ENCODE peak calls at places on chromosomes 12 and 14, in four cellular contexts. One of them, this sample, is unnamed.

GRCh38 chr12:11765421-11765816 is 115.9 kb downstream of the ETV6 start:
- DNase-seq in fibroblast of pulmonary artery: no peak
- DNase-seq in suprapubic skin: no peak
- DNase-seq in tibial nerve: no peak
- DNase-seq in this sample: no peak

GRCh38 chr14:61368061-61368710 is 46.8 kb downstream of the PRKCH start:
- DNase-seq in fibroblast of pulmonary artery: no peak
- DNase-seq in suprapubic skin: no peak
- DNase-seq in tibial nerve: no peak
- DNase-seq in this sample: no peak

GRCh38 chr12:109632299-109632698 is 58.7 kb downstream of the MVK start:
- DNase-seq in fibroblast of pulmonary artery: no peak
- DNase-seq in suprapubic skin: no peak
- DNase-seq in tibial nerve: no peak
- DNase-seq in this sample: no peak

GRCh38 chr12:19794116-19794515 is 354.8 kb downstream of the AEBP2 start:
- DNase-seq in fibroblast of pulmonary artery: no peak
- DNase-seq in suprapubic skin: no peak
- DNase-seq in tibial nerve: no peak
- DNase-seq in this sample: no peak

GRCh38 chr14:49692895-49693737 is at the start of gene KLHDC1:
- DNase-seq in fibroblast of pulmonary artery: peak; percentile 79
- DNase-seq in suprapubic skin: peak; percentile 90
- DNase-seq in tibial nerve: peak; percentile 75
- DNase-seq in this sample: no peak

GRCh38 chr12:76020281-76020680 is 11.3 kb downstream of the PHLDA1 start:
- DNase-seq in fibroblast of pulmonary artery: peak; percentile 72
- DNase-seq in suprapubic skin: peak; percentile 70
- DNase-seq in tibial nerve: no peak
- DNase-seq in this sample: no peak

GRCh38 chr12:22982635-22983034 is 357.7 kb downstream of the ETNK1 start:
- DNase-seq in fibroblast of pulmonary artery: no peak
- DNase-seq in suprapubic skin: no peak
- DNase-seq in tibial nerve: no peak
- DNase-seq in this sample: no peak

GRCh38 chr12:85156569-85156968 is 120.4 kb downstream of the LRRIQ1 start:
- DNase-seq in fibroblast of pulmonary artery: no peak
- DNase-seq in suprapubic skin: no peak
- DNase-seq in tibial nerve: no peak
- DNase-seq in this sample: no peak

GRCh38 chr12:58513866-58514265 is 406.4 kb downstream of the LRIG3 start:
- DNase-seq in fibroblast of pulmonary artery: no peak
- DNase-seq in suprapubic skin: no peak
- DNase-seq in tibial nerve: no peak
- DNase-seq in this sample: no peak

GRCh38 chr14:71932229-71932951 is at the start of gene RGS6:
- DNase-seq in fibroblast of pulmonary artery: peak; percentile 6
- DNase-seq in suprapubic skin: no peak
- DNase-seq in tibial nerve: no peak
- DNase-seq in this sample: no peak

GRCh38 chr14:90697577-90698206 is 118.5 kb downstream of the TTC7B start:
- DNase-seq in fibroblast of pulmonary artery: peak; percentile 83
- DNase-seq in suprapubic skin: peak; percentile 89
- DNase-seq in tibial nerve: peak; percentile 87
- DNase-seq in this sample: peak; percentile 55

DNA sequence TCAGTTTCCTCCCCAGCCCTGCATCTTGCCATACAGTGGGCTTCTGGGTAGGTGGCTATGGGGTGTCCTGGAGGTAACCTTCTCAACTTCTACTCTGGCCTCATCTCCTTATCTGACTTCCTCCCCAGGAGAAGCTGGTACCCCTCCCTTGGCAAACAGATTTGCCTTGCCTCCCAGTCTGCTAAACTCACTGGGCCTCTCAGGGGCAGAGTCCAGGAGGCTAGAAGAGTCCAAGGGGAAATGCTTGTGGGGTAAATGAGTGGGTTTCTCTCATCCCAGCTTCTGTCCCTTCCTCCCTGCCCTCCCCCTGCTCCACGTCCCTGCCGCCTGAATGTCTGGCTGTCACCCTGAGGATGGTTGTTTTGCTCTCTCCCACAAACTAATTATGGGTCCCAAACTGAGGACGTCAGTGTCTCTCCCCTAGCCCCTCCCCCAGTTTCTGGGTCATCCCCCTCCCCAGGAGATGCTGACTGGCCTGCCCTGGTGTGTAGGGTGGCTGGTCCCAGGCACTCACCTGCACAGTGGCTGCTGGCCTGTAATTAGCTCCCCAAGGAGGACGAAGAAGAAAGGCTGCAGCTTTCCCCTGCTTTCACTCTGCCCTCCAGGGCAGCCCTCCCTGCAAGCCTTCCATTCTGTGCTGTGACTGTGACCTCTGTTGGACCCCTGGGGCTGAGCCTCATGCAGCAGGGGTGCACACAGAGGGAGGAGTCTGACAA is at the start of gene LRP1-AS:
- DNase-seq in fibroblast of pulmonary artery: no peak
- DNase-seq in suprapubic skin: no peak
- DNase-seq in tibial nerve: no peak
- DNase-seq in this sample: no peak
- H3K4me3 ChIP-seq in fibroblast of pulmonary artery: no peak within 1 kb of the TSS
- H3K4me3 ChIP-seq in suprapubic skin: no peak within 1 kb of the TSS
- H3K4me3 ChIP-seq in tibial nerve: no peak within 1 kb of the TSS
- H3K4me3 ChIP-seq in this sample: no peak within 1 kb of the TSS

DNA sequence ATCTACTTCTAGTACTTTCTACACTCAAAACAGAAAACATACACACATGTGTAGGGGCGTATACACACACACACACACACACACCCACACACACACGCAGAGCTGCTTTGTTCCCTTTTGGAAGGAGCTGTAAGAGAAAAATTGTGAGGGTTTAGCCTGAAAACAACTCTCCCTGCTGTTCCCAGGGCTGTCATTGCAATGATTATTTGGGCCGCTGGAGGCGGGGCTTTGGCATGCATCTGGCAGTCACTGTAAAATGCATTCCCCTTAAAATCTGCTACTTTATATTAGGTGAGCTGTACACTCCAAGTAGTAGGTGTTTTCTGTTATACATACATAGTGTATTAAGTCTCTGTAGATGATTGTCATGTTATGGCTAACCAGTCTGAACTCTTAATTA is 29.1 kb upstream of the SLC38A2 start:
- DNase-seq in fibroblast of pulmonary artery: peak; percentile 72
- DNase-seq in suprapubic skin: no peak
- DNase-seq in tibial nerve: no peak
- DNase-seq in this sample: no peak
- TF ChIP-seq CTCF in fibroblast of pulmonary artery: peak; percentile 52
- TF ChIP-seq CTCF in suprapubic skin: peak; percentile 38
- TF ChIP-seq CTCF in tibial nerve: peak; percentile 35
- TF ChIP-seq CTCF in this sample: no peak

GRCh38 chr14:39641224-39641623 is 209.0 kb upstream of the FBXO33 start:
- DNase-seq in fibroblast of pulmonary artery: no peak
- DNase-seq in suprapubic skin: no peak
- DNase-seq in tibial nerve: no peak
- DNase-seq in this sample: no peak
- H3K4me3 ChIP-seq in fibroblast of pulmonary artery: no peak overlapping the region
- H3K4me3 ChIP-seq in suprapubic skin: no peak overlapping the region
- H3K4me3 ChIP-seq in tibial nerve: no peak overlapping the region
- H3K4me3 ChIP-seq in this sample: no peak overlapping the region

GRCh38 chr12:44313188-44313587 is 477.3 kb downstream of the TMEM117 start:
- DNase-seq in fibroblast of pulmonary artery: no peak
- DNase-seq in suprapubic skin: no peak
- DNase-seq in tibial nerve: no peak
- DNase-seq in this sample: no peak

GRCh38 chr12:44314007-44314500 is 478.2 kb downstream of the TMEM117 start:
- DNase-seq in fibroblast of pulmonary artery: no peak
- DNase-seq in suprapubic skin: no peak
- DNase-seq in tibial nerve: no peak
- DNase-seq in this sample: no peak

DNA sequence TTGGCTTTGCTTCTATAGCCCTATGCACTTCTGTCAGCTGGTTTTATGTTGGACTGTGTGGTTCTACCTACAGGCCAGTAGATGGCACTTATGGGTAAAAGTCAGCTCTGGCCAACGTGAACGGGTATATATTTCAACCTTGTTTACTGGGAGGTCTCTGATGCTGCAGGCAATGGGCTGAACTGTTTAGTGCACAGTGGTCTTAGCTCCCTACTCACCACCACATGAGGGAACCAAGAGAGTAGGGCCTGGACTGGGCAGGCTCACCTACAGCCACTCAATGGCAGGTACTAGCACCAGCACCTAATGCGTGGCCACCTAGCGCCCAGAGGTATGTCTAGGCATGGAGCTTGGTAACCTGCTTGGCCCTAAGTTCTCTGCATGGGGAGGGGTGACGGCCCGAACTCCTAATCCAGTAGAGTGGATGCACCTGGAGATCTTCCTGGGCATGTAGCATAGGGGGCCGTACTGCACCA is 481.8 kb downstream of the TMEM117 start:
- DNase-seq in fibroblast of pulmonary artery: peak; percentile 30
- DNase-seq in suprapubic skin: no peak
- DNase-seq in tibial nerve: no peak
- DNase-seq in this sample: peak; percentile 10
- TF ChIP-seq CTCF in fibroblast of pulmonary artery: peak; percentile 50
- TF ChIP-seq CTCF in suprapubic skin: no peak
- TF ChIP-seq CTCF in tibial nerve: no peak
- TF ChIP-seq CTCF in this sample: peak; percentile 36

GRCh38 chr12:113462117-113462774 is 9.4 kb downstream of the LHX5 start:
- DNase-seq in fibroblast of pulmonary artery: peak; percentile 82
- DNase-seq in suprapubic skin: peak; percentile 78
- DNase-seq in tibial nerve: peak; percentile 75
- DNase-seq in this sample: peak; percentile 36
- H3K4me3 ChIP-seq in fibroblast of pulmonary artery: peak overlapping the region; percentile 25
- H3K4me3 ChIP-seq in suprapubic skin: peak overlapping the region; percentile 39
- H3K4me3 ChIP-seq in tibial nerve: peak overlapping the region; percentile 6
- H3K4me3 ChIP-seq in this sample: no peak overlapping the region

This sample was measured in HFF-Myc.